ENCODE peak calls at places on chromosomes 4 and X, in seven cellular contexts. One of them, this sample, is unnamed.

GRCh38 chrX:140503714-140504351 is 1.0 kb downstream of the SOX3 start:
- DNase-seq in hippocampal formation: peak
- DNase-seq in foreskin fibroblast: peak
- DNase-seq in type B pancreatic cell: no peak
- DNase-seq in central memory CD4-positive, alpha-beta T cell: no peak
- DNase-seq in HT1080: no peak
- DNase-seq in T-cell: no peak
- DNase-seq in this sample: no peak

GRCh38 chrX:11437642-11438379 is 144.6 kb downstream of the AMELX start:
- DNase-seq in hippocampal formation: no peak
- DNase-seq in foreskin fibroblast: peak
- DNase-seq in type B pancreatic cell: no peak
- DNase-seq in central memory CD4-positive, alpha-beta T cell: no peak
- DNase-seq in HT1080: peak
- DNase-seq in T-cell: no peak
- DNase-seq in this sample: no peak

GRCh38 chr4:105637409-105638258 is 70.9 kb downstream of the INTS12 start:
- DNase-seq in hippocampal formation: peak
- DNase-seq in foreskin fibroblast: peak
- DNase-seq in type B pancreatic cell: no peak
- DNase-seq in central memory CD4-positive, alpha-beta T cell: no peak
- DNase-seq in HT1080: no peak
- DNase-seq in T-cell: no peak
- DNase-seq in this sample: no peak

GRCh38 chrX:15849555-15849954 is 5.1 kb downstream of the AP1S2 start:
- DNase-seq in hippocampal formation: no peak
- DNase-seq in foreskin fibroblast: peak
- DNase-seq in type B pancreatic cell: no peak
- DNase-seq in central memory CD4-positive, alpha-beta T cell: no peak
- DNase-seq in HT1080: peak
- DNase-seq in T-cell: no peak
- DNase-seq in this sample: no peak

GRCh38 chrX:36867143-36867542 is 141.0 kb upstream of the FAM47C start:
- DNase-seq in hippocampal formation: peak
- DNase-seq in foreskin fibroblast: peak
- DNase-seq in type B pancreatic cell: no peak
- DNase-seq in central memory CD4-positive, alpha-beta T cell: no peak
- DNase-seq in HT1080: peak
- DNase-seq in T-cell: no peak
- DNase-seq in this sample: no peak

GRCh38 chr4:52659722-52660261 is 691 bp upstream of the USP46 start:
- DNase-seq in hippocampal formation: peak
- DNase-seq in foreskin fibroblast: peak
- DNase-seq in type B pancreatic cell: peak
- DNase-seq in central memory CD4-positive, alpha-beta T cell: peak
- DNase-seq in HT1080: no peak
- DNase-seq in T-cell: no peak
- DNase-seq in this sample: peak

GRCh38 chr4:20106926-20107325 is 144.8 kb upstream of the SLIT2 start:
- DNase-seq in hippocampal formation: no peak
- DNase-seq in foreskin fibroblast: peak
- DNase-seq in type B pancreatic cell: no peak
- DNase-seq in central memory CD4-positive, alpha-beta T cell: no peak
- DNase-seq in HT1080: no peak
- DNase-seq in T-cell: no peak
- DNase-seq in this sample: no peak

GRCh38 chr4:154039435-154040061 is 250.7 kb upstream of the SFRP2 start:
- DNase-seq in hippocampal formation: no peak
- DNase-seq in foreskin fibroblast: no peak
- DNase-seq in type B pancreatic cell: no peak
- DNase-seq in central memory CD4-positive, alpha-beta T cell: no peak
- DNase-seq in HT1080: no peak
- DNase-seq in T-cell: no peak
- DNase-seq in this sample: no peak

GRCh38 chr4:140893939-140894338 is 137.8 kb upstream of the TBC1D9 start:
- DNase-seq in hippocampal formation: no peak
- DNase-seq in foreskin fibroblast: peak
- DNase-seq in type B pancreatic cell: no peak
- DNase-seq in central memory CD4-positive, alpha-beta T cell: no peak
- DNase-seq in HT1080: no peak
- DNase-seq in T-cell: no peak
- DNase-seq in this sample: no peak

GRCh38 chrX:23134171-23134570 is 134.4 kb downstream of the DDX53 start:
- DNase-seq in hippocampal formation: no peak
- DNase-seq in foreskin fibroblast: no peak
- DNase-seq in type B pancreatic cell: no peak
- DNase-seq in central memory CD4-positive, alpha-beta T cell: no peak
- DNase-seq in HT1080: no peak
- DNase-seq in T-cell: no peak
- DNase-seq in this sample: no peak

GRCh38 chr4:677431-678293 is 3.3 kb downstream of the MYL5 start:
- DNase-seq in hippocampal formation: no peak
- DNase-seq in foreskin fibroblast: peak
- DNase-seq in type B pancreatic cell: no peak
- DNase-seq in central memory CD4-positive, alpha-beta T cell: no peak
- DNase-seq in HT1080: no peak
- DNase-seq in T-cell: no peak
- DNase-seq in this sample: no peak

GRCh38 chrX:20685652-20686051 is 418.9 kb upstream of the RPS6KA3 start:
- DNase-seq in hippocampal formation: no peak
- DNase-seq in foreskin fibroblast: no peak
- DNase-seq in type B pancreatic cell: no peak
- DNase-seq in central memory CD4-positive, alpha-beta T cell: no peak
- DNase-seq in HT1080: no peak
- DNase-seq in T-cell: no peak
- DNase-seq in this sample: no peak

GRCh38 chrX:154486396-154487207 is at the start of gene UBL4A:
- DNase-seq in hippocampal formation: peak
- DNase-seq in foreskin fibroblast: peak
- DNase-seq in type B pancreatic cell: peak
- DNase-seq in central memory CD4-positive, alpha-beta T cell: peak
- DNase-seq in HT1080: no peak
- DNase-seq in T-cell: no peak
- DNase-seq in this sample: peak

GRCh38 chr4:148054275-148054674 is 322.4 kb downstream of the ARHGAP10 start:
- DNase-seq in hippocampal formation: no peak
- DNase-seq in foreskin fibroblast: no peak
- DNase-seq in type B pancreatic cell: no peak
- DNase-seq in central memory CD4-positive, alpha-beta T cell: peak
- DNase-seq in HT1080: peak
- DNase-seq in T-cell: no peak
- DNase-seq in this sample: no peak

GRCh38 chrX:42684062-42684461 is 93.9 kb downstream of the PPP1R2C start:
- DNase-seq in hippocampal formation: no peak
- DNase-seq in foreskin fibroblast: no peak
- DNase-seq in type B pancreatic cell: no peak
- DNase-seq in central memory CD4-positive, alpha-beta T cell: no peak
- DNase-seq in HT1080: no peak
- DNase-seq in T-cell: no peak
- DNase-seq in this sample: no peak

GRCh38 chr4:10403633-10404445 is 53.4 kb downstream of the ZNF518B start:
- DNase-seq in hippocampal formation: peak
- DNase-seq in foreskin fibroblast: peak
- DNase-seq in type B pancreatic cell: no peak
- DNase-seq in central memory CD4-positive, alpha-beta T cell: no peak
- DNase-seq in HT1080: peak
- DNase-seq in T-cell: peak
- DNase-seq in this sample: no peak

GRCh38 chrX:50747471-50747900 is 66.5 kb downstream of the SHROOM4 start:
- DNase-seq in hippocampal formation: no peak
- DNase-seq in foreskin fibroblast: peak
- DNase-seq in type B pancreatic cell: no peak
- DNase-seq in central memory CD4-positive, alpha-beta T cell: no peak
- DNase-seq in HT1080: no peak
- DNase-seq in T-cell: no peak
- DNase-seq in this sample: no peak

GRCh38 chrX:47420264-47420663 is 49.9 kb downstream of the ZNF157 start:
- DNase-seq in hippocampal formation: no peak
- DNase-seq in foreskin fibroblast: no peak
- DNase-seq in type B pancreatic cell: no peak
- DNase-seq in central memory CD4-positive, alpha-beta T cell: no peak
- DNase-seq in HT1080: no peak
- DNase-seq in T-cell: no peak
- DNase-seq in this sample: no peak

GRCh38 chr4:62806786-62807185 is 1602.5 kb downstream of the TECRL start:
- DNase-seq in hippocampal formation: no peak
- DNase-seq in foreskin fibroblast: no peak
- DNase-seq in type B pancreatic cell: no peak
- DNase-seq in central memory CD4-positive, alpha-beta T cell: no peak
- DNase-seq in HT1080: no peak
- DNase-seq in T-cell: no peak
- DNase-seq in this sample: no peak

GRCh38 chr4:58261526-58261925 is 1151.3 kb upstream of the IGFBP7 start:
- DNase-seq in hippocampal formation: no peak
- DNase-seq in foreskin fibroblast: no peak
- DNase-seq in type B pancreatic cell: no peak
- DNase-seq in central memory CD4-positive, alpha-beta T cell: no peak
- DNase-seq in HT1080: no peak
- DNase-seq in T-cell: no peak
- DNase-seq in this sample: no peak

GRCh38 chrX:27815209-27815608 is 7.4 kb downstream of the MAGEB10 start:
- DNase-seq in hippocampal formation: no peak
- DNase-seq in foreskin fibroblast: no peak
- DNase-seq in type B pancreatic cell: no peak
- DNase-seq in central memory CD4-positive, alpha-beta T cell: no peak
- DNase-seq in HT1080: peak
- DNase-seq in T-cell: no peak
- DNase-seq in this sample: no peak

GRCh38 chr4:38902695-38903094 is 35.1 kb downstream of the FAM114A1 start:
- DNase-seq in hippocampal formation: peak
- DNase-seq in foreskin fibroblast: no peak
- DNase-seq in type B pancreatic cell: no peak
- DNase-seq in central memory CD4-positive, alpha-beta T cell: peak
- DNase-seq in HT1080: peak
- DNase-seq in T-cell: no peak
- DNase-seq in this sample: peak

GRCh38 chr4:52843958-52844357 is 18.2 kb upstream of the RASL11B start:
- DNase-seq in hippocampal formation: peak
- DNase-seq in foreskin fibroblast: no peak
- DNase-seq in type B pancreatic cell: no peak
- DNase-seq in central memory CD4-positive, alpha-beta T cell: no peak
- DNase-seq in HT1080: no peak
- DNase-seq in T-cell: no peak
- DNase-seq in this sample: no peak

GRCh38 chrX:47460561-47460960 is 22.5 kb downstream of the ZNF41 start:
- DNase-seq in hippocampal formation: no peak
- DNase-seq in foreskin fibroblast: no peak
- DNase-seq in type B pancreatic cell: no peak
- DNase-seq in central memory CD4-positive, alpha-beta T cell: no peak
- DNase-seq in HT1080: no peak
- DNase-seq in T-cell: no peak
- DNase-seq in this sample: no peak

GRCh38 chr4:142719854-142720541 is 126.1 kb downstream of the INPP4B start:
- DNase-seq in hippocampal formation: no peak
- DNase-seq in foreskin fibroblast: peak
- DNase-seq in type B pancreatic cell: no peak
- DNase-seq in central memory CD4-positive, alpha-beta T cell: peak
- DNase-seq in HT1080: peak
- DNase-seq in T-cell: no peak
- DNase-seq in this sample: no peak

GRCh38 chrX:154350429-154351182 is 23.8 kb downstream of the FLNA start:
- DNase-seq in hippocampal formation: no peak
- DNase-seq in foreskin fibroblast: no peak
- DNase-seq in type B pancreatic cell: no peak
- DNase-seq in central memory CD4-positive, alpha-beta T cell: no peak
- DNase-seq in HT1080: no peak
- DNase-seq in T-cell: no peak
- DNase-seq in this sample: no peak

GRCh38 chrX:101550825-101551767 is 749 bp downstream of the ARMCX1 start:
- DNase-seq in hippocampal formation: peak
- DNase-seq in foreskin fibroblast: peak
- DNase-seq in type B pancreatic cell: no peak
- DNase-seq in central memory CD4-positive, alpha-beta T cell: no peak
- DNase-seq in HT1080: peak
- DNase-seq in T-cell: no peak
- DNase-seq in this sample: no peak

GRCh38 chr4:10856271-10856670 is 171.7 kb upstream of the CLNK start:
- DNase-seq in hippocampal formation: no peak
- DNase-seq in foreskin fibroblast: no peak
- DNase-seq in type B pancreatic cell: no peak
- DNase-seq in central memory CD4-positive, alpha-beta T cell: no peak
- DNase-seq in HT1080: no peak
- DNase-seq in T-cell: no peak
- DNase-seq in this sample: no peak

GRCh38 chr4:68569466-68570121 is 6.5 kb downstream of the UGT2B17 start:
- DNase-seq in hippocampal formation: no peak
- DNase-seq in foreskin fibroblast: no peak
- DNase-seq in type B pancreatic cell: no peak
- DNase-seq in central memory CD4-positive, alpha-beta T cell: no peak
- DNase-seq in HT1080: no peak
- DNase-seq in T-cell: no peak
- DNase-seq in this sample: no peak

GRCh38 chr4:985123-985830 is 1.6 kb upstream of the IDUA start:
- DNase-seq in hippocampal formation: no peak
- DNase-seq in foreskin fibroblast: peak
- DNase-seq in type B pancreatic cell: no peak
- DNase-seq in central memory CD4-positive, alpha-beta T cell: peak
- DNase-seq in HT1080: no peak
- DNase-seq in T-cell: peak
- DNase-seq in this sample: peak

GRCh38 chr4:128524311-128524710 is 236.7 kb upstream of the PGRMC2 start:
- DNase-seq in hippocampal formation: no peak
- DNase-seq in foreskin fibroblast: peak
- DNase-seq in type B pancreatic cell: no peak
- DNase-seq in central memory CD4-positive, alpha-beta T cell: no peak
- DNase-seq in HT1080: peak
- DNase-seq in T-cell: no peak
- DNase-seq in this sample: no peak

GRCh38 chr4:149766135-149766534 is 49.5 kb downstream of the IQCM start:
- DNase-seq in hippocampal formation: no peak
- DNase-seq in foreskin fibroblast: no peak
- DNase-seq in type B pancreatic cell: no peak
- DNase-seq in central memory CD4-positive, alpha-beta T cell: no peak
- DNase-seq in HT1080: no peak
- DNase-seq in T-cell: no peak
- DNase-seq in this sample: no peak

This sample was measured in GM19239.